ENCODE peak calls at places on chromosome 4, in four cellular contexts. M is K562, I is HepG2, O is HCT116. C is an unnamed sample.

GRCh38 chr4:24003926-24004325 is 114.1 kb upstream of the PPARGC1A start:
- DNase-seq in M (no peak), I (no peak), O (no peak), C (no peak)

GRCh38 chr4:48237996-48238645 is 31.5 kb downstream of the TEC start:
- DNase-seq in M (no peak), I (no peak), O (no peak), C (no peak)

GRCh38 chr4:122666527-122667245 is 45.8 kb upstream of the IL21 start:
- DNase-seq in M (no peak), I (no peak), O (peak; percentile 52), C (no peak)

GRCh38 chr4:164815711-164816110 is 61.3 kb upstream of the APELA start:
- DNase-seq in M (no peak), I (no peak), O (no peak), C (no peak)

GRCh38 chr4:20203508-20203907 is 48.2 kb upstream of the SLIT2 start:
- DNase-seq in M (no peak), I (no peak), O (no peak), C (no peak)

GRCh38 chr4:26105372-26105771 is 191.4 kb downstream of the SMIM20 start:
- DNase-seq in M (no peak), I (no peak), O (no peak), C (no peak)

GRCh38 chr4:107648178-107648991 is 71.6 kb downstream of the PAPSS1 start:
- DNase-seq in M (no peak), I (no peak), O (no peak), C (no peak)

GRCh38 chr4:159070742-159071141 is 32.1 kb upstream of the RAPGEF2 start:
- DNase-seq in M (no peak), I (no peak), O (no peak), C (no peak)

GRCh38 chr4:73862357-73862756 is 6.8 kb upstream of the CXCL1 start:
- DNase-seq in M (no peak), I (no peak), O (no peak), C (no peak)

GRCh38 chr4:47213971-47214370 is 182.6 kb downstream of the GABRB1 start:
- DNase-seq in M (no peak), I (peak; percentile 16), O (no peak), C (no peak)

GRCh38 chr4:38620025-38620424 is 44.0 kb upstream of the KLF3 start:
- DNase-seq in M (no peak), I (no peak), O (no peak), C (no peak)

GRCh38 chr4:15002659-15003440 is 569 bp downstream of the CPEB2 start:
- DNase-seq in M (peak; percentile 58), I (peak; percentile 29), O (no peak), C (peak; percentile 78)

GRCh38 chr4:31078661-31079060 is 358.5 kb downstream of the PCDH7 start:
- DNase-seq in M (no peak), I (no peak), O (no peak), C (no peak)

GRCh38 chr4:168877779-168878491 is 132.1 kb downstream of the CBR4 start:
- DNase-seq in M (no peak), I (no peak), O (no peak), C (peak; percentile 63)

GRCh38 chr4:88275516-88275915 is 8.8 kb downstream of the PPM1K start:
- DNase-seq in M (no peak), I (no peak), O (no peak), C (no peak)

GRCh38 chr4:26803462-26803861 is 57.2 kb upstream of the STIM2 start:
- DNase-seq in M (no peak), I (no peak), O (no peak), C (peak; percentile 73)

GRCh38 chr4:48664938-48665337 is 115.1 kb downstream of the FRYL start:
- DNase-seq in M (no peak), I (no peak), O (no peak), C (no peak)

GRCh38 chr4:127210877-127211276 is 421.9 kb upstream of the INTU start:
- DNase-seq in M (no peak), I (no peak), O (no peak), C (no peak)

GRCh38 chr4:77044458-77045124 is 31.2 kb downstream of the CCNI start:
- DNase-seq in M (peak; percentile 23), I (peak; percentile 9), O (no peak), C (no peak)

GRCh38 chr4:76783836-76784235 is 114.1 kb downstream of the SOWAHB start:
- DNase-seq in M (no peak), I (no peak), O (no peak), C (no peak)

GRCh38 chr4:137032242-137032641 is 500.1 kb downstream of the PCDH18 start:
- DNase-seq in M (no peak), I (no peak), O (no peak), C (no peak)

GRCh38 chr4:139530833-139531427 is 25.1 kb downstream of the SETD7 start:
- DNase-seq in M (peak; percentile 67), I (peak; percentile 35), O (peak; percentile 13), C (peak; percentile 68)

GRCh38 chr4:133151301-133151680 is 2.2 kb downstream of the PCDH10 start:
- DNase-seq in M (no peak), I (no peak), O (no peak), C (no peak)

GRCh38 chr4:2852481-2852881 is 8.8 kb downstream of the ADD1 start:
- DNase-seq in M (no peak), I (no peak), O (no peak), C (no peak)

GRCh38 chr4:182897601-182898478 is 19.3 kb downstream of the DCTD start:
- DNase-seq in M (no peak), I (peak; percentile 94), O (no peak), C (no peak)

GRCh38 chr4:161714022-161714751 is 449.6 kb downstream of the FSTL5 start:
- DNase-seq in M (no peak), I (no peak), O (peak; percentile 18), C (no peak)

GRCh38 chr4:159077702-159078495 is 25.0 kb upstream of the RAPGEF2 start:
- DNase-seq in M (no peak), I (peak; percentile 32), O (no peak), C (no peak)

GRCh38 chr4:81631958-81632439 is 160.3 kb upstream of the RASGEF1B start:
- DNase-seq in M (peak; percentile 9), I (peak; percentile 49), O (no peak), C (no peak)

GRCh38 chr4:116320859-116321258 is 764.5 kb downstream of the TRAM1L1 start:
- DNase-seq in M (no peak), I (no peak), O (no peak), C (no peak)

GRCh38 chr4:113094802-113095201 is 45.3 kb downstream of the ANK2 start:
- DNase-seq in M (peak; percentile 16), I (no peak), O (peak; percentile 19), C (peak; percentile 37)

GRCh38 chr4:152536545-152537182 is 772 bp upstream of the FBXW7 start:
- DNase-seq in M (peak; percentile 28), I (peak; percentile 50), O (peak; percentile 7), C (peak; percentile 52)

GRCh38 chr4:75505630-75506029 is 8.6 kb downstream of the RCHY1 start:
- DNase-seq in M (no peak), I (no peak), O (no peak), C (no peak)

GRCh38 chr4:121308328-121308663 is 72.5 kb downstream of the QRFPR start:
- DNase-seq in M (no peak), I (no peak), O (no peak), C (no peak)

GRCh38 chr4:82681759-82682158 is 116.8 kb downstream of the SCD5 start:
- DNase-seq in M (no peak), I (no peak), O (no peak), C (no peak)

GRCh38 chr4:78747328-78747946 is 28.7 kb upstream of the BMP2K start:
- DNase-seq in M (no peak), I (no peak), O (no peak), C (no peak)

GRCh38 chr4:147550626-147551250 is 66.5 kb upstream of the TMEM184C start:
- DNase-seq in M (no peak), I (no peak), O (no peak), C (no peak)
- TF ChIP-seq JUND in M (no peak), I (no peak), O (no peak), C (no peak)

GRCh38 chr4:141636077-141636770 is at the start of gene IL15:
- DNase-seq in M (peak; percentile 5), I (peak; percentile 16), O (peak; percentile 36), C (peak; percentile 70)
- TF ChIP-seq ZBTB33 in M (no peak), I (no peak), O (no peak), C (peak; percentile 20)

GRCh38 chr4:4386296-4386735 is 586 bp upstream of the NSG1 start:
- DNase-seq in M (peak; percentile 34), I (no peak), O (no peak), C (peak; percentile 86)
- TF ChIP-seq JUND in M (no peak), I (no peak), O (no peak), C (no peak)

GRCh38 chr4:54547299-54548097 is 110.3 kb upstream of the KIT start:
- DNase-seq in M (no peak), I (no peak), O (no peak), C (no peak)

GRCh38 chr4:54548098-54548620 is 109.6 kb upstream of the KIT start:
- DNase-seq in M (no peak), I (no peak), O (no peak), C (no peak)

GRCh38 chr4:54553001-54553400 is 104.8 kb upstream of the KIT start:
- DNase-seq in M (no peak), I (no peak), O (no peak), C (no peak)

GRCh38 chr4:54548831-54549460 is 108.8 kb upstream of the KIT start:
- DNase-seq in M (no peak), I (no peak), O (no peak), C (no peak)

DNA sequence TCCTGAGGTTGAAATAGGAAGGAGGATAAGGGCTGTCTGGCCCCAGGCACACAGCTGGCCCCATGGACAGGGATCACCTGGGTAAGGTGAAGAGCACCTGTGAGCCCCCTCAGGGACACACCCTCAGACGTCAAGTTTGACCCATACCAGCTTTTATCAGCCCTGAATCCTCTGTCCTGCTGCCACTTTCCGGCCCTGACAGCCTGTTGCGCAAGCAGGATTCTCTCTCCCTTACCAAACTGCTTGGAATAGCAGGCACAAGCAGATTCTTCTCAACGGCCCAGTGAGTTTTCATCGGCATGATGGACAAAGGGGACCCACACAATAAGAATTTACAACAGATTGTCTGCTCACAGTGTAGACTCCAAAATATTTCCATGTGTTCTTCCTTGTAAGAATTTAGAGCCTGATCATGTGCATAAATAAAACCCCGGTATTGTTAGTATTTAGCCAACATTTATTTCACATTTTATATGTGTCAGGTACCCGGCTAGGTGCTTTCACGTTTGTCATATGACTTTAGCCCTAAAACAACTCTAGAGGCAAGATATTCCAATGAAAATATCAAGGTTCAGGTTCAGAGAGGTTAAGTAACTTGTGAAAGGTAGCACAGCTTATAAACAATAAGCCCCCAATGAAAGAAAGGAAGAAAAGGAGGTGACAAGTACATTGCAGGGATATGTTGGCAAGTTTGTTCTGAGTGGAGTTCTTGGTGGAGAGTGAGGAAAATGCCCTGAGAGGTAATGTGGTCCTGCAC is 107.2 kb upstream of the KIT start:
- DNase-seq in M (no peak), I (no peak), O (no peak), C (no peak)
- TF ChIP-seq ZBTB33 in M (no peak), I (no peak), O (no peak), C (no peak)

GRCh38 chr4:146472404-146472803 is 49.3 kb downstream of the SLC10A7 start:
- DNase-seq in M (no peak), I (no peak), O (no peak), C (peak; percentile 42)
- TF ChIP-seq JUND in M (no peak), I (no peak), O (no peak), C (no peak)